ENCODE peak calls at places on chromosomes 16 and 17, in six cellular contexts. One of them, this sample, is unnamed.

GRCh38 chr16:49876716-49877129 is 20.8 kb upstream of the ZNF423 start:
- DNase-seq in PC-9: no peak
- DNase-seq in Panc1: no peak
- DNase-seq in uterus: peak; percentile 62
- DNase-seq in IMR-90: no peak
- DNase-seq in lower lobe of right lung: peak; percentile 73
- DNase-seq in this sample: no peak

GRCh38 chr16:85348921-85349334 is 236.7 kb upstream of the CIBAR2 start:
- DNase-seq in PC-9: no peak
- DNase-seq in IMR-90: no peak
- DNase-seq in Panc1: no peak
- DNase-seq in lower lobe of right lung: no peak
- DNase-seq in uterus: no peak
- DNase-seq in this sample: no peak

GRCh38 chr17:59331929-59332889 is 754 bp downstream of the YPEL2 start:
- DNase-seq in PC-9: peak; percentile 41
- DNase-seq in lower lobe of right lung: peak; percentile 73
- DNase-seq in Panc1: no peak
- DNase-seq in IMR-90: no peak
- DNase-seq in uterus: peak; percentile 45
- DNase-seq in this sample: peak; percentile 27

GRCh38 chr17:64777413-64778101 is 115.5 kb upstream of the SMURF2 start:
- DNase-seq in lower lobe of right lung: peak; percentile 66
- DNase-seq in uterus: peak; percentile 31
- DNase-seq in PC-9: no peak
- DNase-seq in IMR-90: no peak
- DNase-seq in Panc1: no peak
- DNase-seq in this sample: no peak

GRCh38 chr16:70675851-70676513 is 9.9 kb downstream of the MTSS2 start:
- DNase-seq in Panc1: no peak
- DNase-seq in PC-9: no peak
- DNase-seq in IMR-90: no peak
- DNase-seq in lower lobe of right lung: no peak
- DNase-seq in uterus: no peak
- DNase-seq in this sample: no peak

GRCh38 chr16:77807-78443 is at the start of gene MPG:
- DNase-seq in Panc1: no peak
- DNase-seq in uterus: peak; percentile 92
- DNase-seq in IMR-90: peak; percentile 72
- DNase-seq in PC-9: peak; percentile 90
- DNase-seq in lower lobe of right lung: peak; percentile 88
- DNase-seq in this sample: peak; percentile 82

GRCh38 chr17:48642059-48642842 is 16.1 kb upstream of the HOXB9 start:
- DNase-seq in Panc1: no peak
- DNase-seq in IMR-90: no peak
- DNase-seq in uterus: no peak
- DNase-seq in PC-9: no peak
- DNase-seq in lower lobe of right lung: no peak
- DNase-seq in this sample: no peak

GRCh38 chr16:83953796-83954576 is 946 bp downstream of the OSGIN1 start:
- DNase-seq in PC-9: peak; percentile 27
- DNase-seq in lower lobe of right lung: no peak
- DNase-seq in Panc1: peak; percentile 42
- DNase-seq in IMR-90: peak; percentile 32
- DNase-seq in uterus: no peak
- DNase-seq in this sample: peak; percentile 32

GRCh38 chr17:58534901-58535421 is 20.5 kb upstream of the MTMR4 start:
- DNase-seq in Panc1: no peak
- DNase-seq in lower lobe of right lung: no peak
- DNase-seq in uterus: no peak
- DNase-seq in PC-9: no peak
- DNase-seq in IMR-90: peak; percentile 61
- DNase-seq in this sample: peak; percentile 66

GRCh38 chr16:67015317-67015731 is 13.6 kb upstream of the CBFB start:
- DNase-seq in Panc1: no peak
- DNase-seq in PC-9: peak; percentile 37
- DNase-seq in uterus: no peak
- DNase-seq in lower lobe of right lung: peak; percentile 30
- DNase-seq in IMR-90: no peak
- DNase-seq in this sample: no peak
- TF ChIP-seq CTCF in Panc1: peak; percentile 48
- TF ChIP-seq CTCF in PC-9: peak; percentile 14
- TF ChIP-seq CTCF in uterus: no peak
- TF ChIP-seq CTCF in lower lobe of right lung: no peak
- TF ChIP-seq CTCF in IMR-90: no peak
- TF ChIP-seq CTCF in this sample: no peak

DNA sequence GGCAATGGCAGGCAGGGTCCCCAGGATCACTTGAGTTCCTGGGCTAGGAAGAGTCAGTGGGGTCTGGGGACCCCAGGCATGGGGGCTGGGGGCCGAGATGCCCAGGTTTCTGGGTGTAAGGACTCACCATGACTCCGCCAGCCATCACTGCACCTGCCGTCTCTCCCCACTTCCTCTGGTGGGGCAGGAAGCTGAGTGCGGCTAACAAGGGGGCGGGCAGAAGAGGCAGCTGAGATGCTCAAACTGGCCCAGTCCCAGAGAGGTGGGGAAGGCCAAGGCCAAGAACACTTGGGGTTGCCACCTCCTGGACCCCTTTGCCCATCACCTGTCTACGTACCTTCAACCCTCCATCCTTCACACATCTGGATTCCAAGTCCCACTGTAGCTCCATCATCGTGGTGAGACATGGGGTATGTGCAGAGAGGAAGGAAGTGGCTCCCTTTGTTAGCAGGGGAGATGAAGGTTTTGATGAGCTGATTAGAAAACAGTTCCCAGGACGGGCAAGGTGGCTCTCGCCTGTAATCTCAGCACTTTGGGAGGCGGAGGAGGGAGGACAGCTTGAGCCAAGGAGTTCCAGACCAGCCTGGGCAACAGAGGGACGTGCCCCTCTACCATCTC is at the start of gene SEPTIN1:
- DNase-seq in uterus: no peak
- DNase-seq in PC-9: no peak
- DNase-seq in lower lobe of right lung: no peak
- DNase-seq in Panc1: no peak
- DNase-seq in IMR-90: no peak
- DNase-seq in this sample: no peak
- H3K4me3 ChIP-seq in uterus: no peak within 1 kb of the TSS
- H3K4me3 ChIP-seq in PC-9: no peak within 1 kb of the TSS
- H3K4me3 ChIP-seq in lower lobe of right lung: peak within 1 kb of the TSS; percentile 12
- H3K4me3 ChIP-seq in Panc1: no peak within 1 kb of the TSS
- H3K4me3 ChIP-seq in IMR-90: no peak within 1 kb of the TSS
- H3K4me3 ChIP-seq in this sample: no peak within 1 kb of the TSS

DNA sequence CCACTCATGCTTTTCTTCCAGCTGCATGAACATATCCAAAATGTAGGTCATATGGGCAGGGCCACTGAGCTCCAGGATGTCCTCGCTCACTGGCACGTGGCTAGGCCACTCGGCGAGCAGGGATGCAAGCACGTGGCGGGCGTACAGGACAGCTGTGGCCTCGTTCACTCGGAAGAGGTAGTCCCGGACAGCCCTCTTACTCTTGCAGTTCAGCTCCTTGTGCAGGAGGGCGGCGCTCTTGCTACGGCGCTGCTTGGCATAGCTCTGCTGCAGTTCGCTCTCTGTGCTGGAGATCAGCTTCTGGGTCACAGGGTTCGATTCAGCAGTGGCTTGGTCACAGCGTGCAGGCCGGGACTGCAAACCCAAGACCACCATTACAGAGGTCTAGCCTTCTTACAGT is 53.1 kb upstream of the ATP2A3 start:
- DNase-seq in PC-9: no peak
- DNase-seq in lower lobe of right lung: no peak
- DNase-seq in Panc1: no peak
- DNase-seq in IMR-90: no peak
- DNase-seq in uterus: no peak
- DNase-seq in this sample: no peak
- TF ChIP-seq CTCF in PC-9: peak; percentile 56
- TF ChIP-seq CTCF in lower lobe of right lung: no peak
- TF ChIP-seq CTCF in Panc1: peak; percentile 61
- TF ChIP-seq CTCF in IMR-90: peak; percentile 5
- TF ChIP-seq CTCF in uterus: no peak
- TF ChIP-seq CTCF in this sample: peak; percentile 6

GRCh38 chr16:4426722-4427372 is 1.2 kb downstream of the DNAJA3 start:
- DNase-seq in uterus: no peak
- DNase-seq in IMR-90: no peak
- DNase-seq in lower lobe of right lung: no peak
- DNase-seq in PC-9: no peak
- DNase-seq in Panc1: no peak
- DNase-seq in this sample: no peak
- H3K4me3 ChIP-seq in uterus: peak overlapping the region; percentile 95
- H3K4me3 ChIP-seq in IMR-90: peak overlapping the region; percentile 61
- H3K4me3 ChIP-seq in lower lobe of right lung: peak overlapping the region; percentile 95
- H3K4me3 ChIP-seq in PC-9: peak overlapping the region; percentile 80
- H3K4me3 ChIP-seq in Panc1: peak overlapping the region; percentile 91
- H3K4me3 ChIP-seq in this sample: peak overlapping the region; percentile 78

DNA sequence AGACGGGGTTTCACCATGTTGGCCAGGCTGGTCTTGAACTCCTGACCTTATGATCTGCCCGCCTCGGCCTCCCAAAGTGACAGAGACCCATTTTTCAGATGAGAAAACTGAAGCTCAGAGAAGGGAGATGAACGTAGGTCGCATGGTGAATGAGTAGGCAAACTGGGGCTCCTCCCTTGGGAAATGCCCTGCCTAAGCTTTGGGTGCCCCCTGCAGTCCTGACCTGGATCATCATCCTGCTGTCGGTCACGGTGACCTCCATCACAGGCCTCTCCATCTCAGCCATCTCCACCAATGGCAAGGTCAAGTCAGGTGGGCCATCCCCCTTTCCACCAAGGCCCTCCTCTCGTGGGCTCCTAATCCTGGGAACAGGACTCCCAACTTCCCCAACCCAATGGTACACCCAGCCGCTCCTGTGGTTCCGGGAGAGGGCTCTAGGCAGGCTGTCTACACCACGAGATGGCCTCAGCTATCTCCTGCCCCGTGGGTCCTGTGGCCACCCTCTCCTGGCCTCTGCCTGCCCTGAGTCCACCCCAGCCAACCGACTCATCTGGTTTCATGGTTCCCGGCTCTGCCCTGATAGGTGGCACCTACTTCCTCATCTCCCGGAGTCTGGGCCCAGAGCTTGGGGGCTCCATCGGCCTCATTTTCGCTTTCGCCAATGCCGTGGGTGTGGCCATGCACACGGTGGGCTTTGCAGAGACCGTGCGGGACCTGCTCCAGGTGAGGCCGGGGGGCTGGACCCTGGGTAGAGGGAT is 4.7 kb downstream of the SLC12A3 start:
- DNase-seq in IMR-90: no peak
- DNase-seq in Panc1: no peak
- DNase-seq in uterus: no peak
- DNase-seq in lower lobe of right lung: peak; percentile 59
- DNase-seq in PC-9: peak; percentile 42
- DNase-seq in this sample: no peak
- TF ChIP-seq CTCF in IMR-90: peak; percentile 36
- TF ChIP-seq CTCF in Panc1: no peak
- TF ChIP-seq CTCF in uterus: no peak
- TF ChIP-seq CTCF in lower lobe of right lung: peak; percentile 30
- TF ChIP-seq CTCF in PC-9: peak; percentile 44
- TF ChIP-seq CTCF in this sample: peak; percentile 42

This sample was measured in fibroblast of villous mesenchyme.